ENCODE peak calls at places on chromosomes 7 and 10, in ten cellular contexts. T is IMR-90; O is CD4-positive, alpha-beta memory T cell; I is GM23338; A is BE2C; P is thoracic aorta; F is tibial nerve; D is fibroblast of lung; Q is PC-9; J is NT2/D1. M is an unnamed sample. For H3K4me1 and H3K27me3, the result is how much of the 10 kb centered on the place peaks cover.

GRCh38 chr10:95440756-95441546 is 120.2 kb downstream of the SORBS1 start:
- DNase-seq in T (no peak), O (peak), I (no peak), A (no peak), P (no peak), F (no peak), D (no peak), Q (no peak), J (no peak), M (no peak)

GRCh38 chr10:73039635-73040034 is 57.0 kb downstream of the P4HA1 start:
- DNase-seq in T (peak), O (no peak), I (no peak), A (no peak), P (no peak), F (no peak), D (peak), Q (no peak), J (no peak), M (no peak)

GRCh38 chr10:92829042-92829785 is 19.1 kb upstream of the EXOC6 start:
- DNase-seq in T (no peak), O (no peak), I (peak), A (peak), P (no peak), F (no peak), D (no peak), Q (no peak), J (no peak), M (no peak)

GRCh38 chr10:96614515-96614914 is 27.7 kb upstream of the TM9SF3 start:
- DNase-seq in T (peak), O (no peak), I (no peak), A (peak), P (no peak), F (no peak), D (peak), Q (peak), J (no peak), M (no peak)

GRCh38 chr10:114575417-114576131 is 82.5 kb downstream of the ABLIM1 start:
- DNase-seq in T (no peak), O (no peak), I (no peak), A (no peak), P (no peak), F (no peak), D (no peak), Q (no peak), J (no peak), M (no peak)

GRCh38 chr10:63268139-63268797 is 135.1 kb downstream of the NRBF2 start:
- DNase-seq in T (peak), O (no peak), I (peak), A (no peak), P (no peak), F (no peak), D (no peak), Q (no peak), J (no peak), M (no peak)

GRCh38 chr7:142438235-142438922 is 180.5 kb upstream of the PRSS58 start:
- DNase-seq in T (peak), O (peak), I (peak), A (peak), P (no peak), F (no peak), D (peak), Q (no peak), J (peak), M (peak)

GRCh38 chr7:92749327-92749730 is 87.0 kb downstream of the CDK6 start:
- DNase-seq in T (peak), O (no peak), I (no peak), A (no peak), P (no peak), F (no peak), D (peak), Q (no peak), J (no peak), M (no peak)

GRCh38 chr10:11279286-11279685 is 261.6 kb downstream of the CELF2 start:
- DNase-seq in T (no peak), O (no peak), I (no peak), A (no peak), P (no peak), F (no peak), D (no peak), Q (no peak), J (no peak), M (no peak)

GRCh38 chr10:45080321-45080720 is 79.6 kb downstream of the ZNF22 start:
- DNase-seq in T (no peak), O (no peak), I (no peak), A (no peak), P (no peak), F (no peak), D (no peak), Q (no peak), J (no peak), M (no peak)

GRCh38 chr10:4267084-4267774 is 482.2 kb upstream of the KLF6 start:
- DNase-seq in T (peak), O (no peak), I (no peak), A (no peak), P (no peak), F (no peak), D (peak), Q (no peak), J (no peak), M (no peak)

GRCh38 chr7:130921391-130922180 is 187.6 kb upstream of the KLF14 start:
- DNase-seq in T (peak), O (no peak), I (peak), A (peak), P (peak), F (peak), D (peak), Q (no peak), J (no peak), M (no peak)

GRCh38 chr10:110461088-110461487 is 36.6 kb upstream of the DUSP5 start:
- DNase-seq in T (no peak), O (no peak), I (no peak), A (no peak), P (no peak), F (no peak), D (no peak), Q (no peak), J (no peak), M (no peak)

GRCh38 chr10:133042061-133042460 is 45.7 kb upstream of the ADGRA1 start:
- DNase-seq in T (no peak), O (no peak), I (no peak), A (no peak), P (no peak), F (no peak), D (no peak), Q (no peak), J (no peak), M (no peak)

GRCh38 chr10:48604408-48605263 is at the start of gene ARHGAP22:
- DNase-seq in T (peak), O (no peak), I (peak), A (peak), P (peak), F (peak), D (peak), Q (peak), J (no peak), M (no peak)

GRCh38 chr7:92674379-92674778 is 84.2 kb upstream of the FAM133B start:
- DNase-seq in T (no peak), O (no peak), I (no peak), A (no peak), P (no peak), F (no peak), D (no peak), Q (no peak), J (no peak), M (no peak)

DNA sequence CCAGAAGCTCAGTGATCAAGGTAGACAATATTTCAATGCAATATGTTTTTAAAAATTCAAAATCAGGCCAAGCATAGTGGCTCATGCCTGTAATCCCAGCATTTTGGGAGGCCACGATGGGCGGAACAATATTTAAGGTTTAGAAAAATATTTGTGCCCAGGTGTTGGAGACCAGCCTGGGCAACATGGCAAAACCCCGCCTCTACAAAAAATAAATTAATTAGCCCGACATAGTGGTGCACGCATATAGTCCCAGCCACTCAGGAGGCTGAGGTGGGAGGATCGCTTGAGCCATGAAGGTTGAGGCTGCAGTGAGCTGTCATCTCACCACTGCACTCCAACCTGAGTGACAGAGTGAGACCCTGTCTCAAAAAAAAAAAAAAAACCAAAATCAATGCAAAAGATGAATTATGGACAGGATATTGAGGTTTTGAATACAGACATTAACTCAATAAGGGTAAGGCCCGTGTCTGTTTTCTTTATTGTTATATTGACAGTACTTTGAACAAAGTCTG is 913 bp upstream of the IFIT5 start:
- DNase-seq in T (no peak), O (no peak), I (no peak), A (no peak), P (no peak), F (no peak), D (no peak), Q (no peak), J (no peak), M (no peak)
- H3K4me3 ChIP-seq in T (no peak), O (peak), I (peak), A (peak), P (peak), F (peak), D (peak), Q (peak), J (no peak), M (peak)

GRCh38 chr10:62259998-62260397 is 8.6 kb downstream of the RTKN2 start:
- DNase-seq in T (no peak), O (no peak), I (no peak), A (no peak), P (no peak), F (no peak), D (no peak), Q (no peak), J (no peak), M (no peak)

GRCh38 chr10:62264126-62264525 is 4.5 kb downstream of the RTKN2 start:
- DNase-seq in T (no peak), O (no peak), I (no peak), A (no peak), P (no peak), F (no peak), D (no peak), Q (no peak), J (no peak), M (no peak)

GRCh38 chr10:62261666-62262065 is 7.0 kb downstream of the RTKN2 start:
- DNase-seq in T (peak), O (no peak), I (no peak), A (no peak), P (no peak), F (no peak), D (no peak), Q (no peak), J (no peak), M (no peak)

GRCh38 chr10:62259456-62259855 is 9.2 kb downstream of the RTKN2 start:
- DNase-seq in T (no peak), O (no peak), I (no peak), A (no peak), P (no peak), F (no peak), D (no peak), Q (no peak), J (no peak), M (no peak)

GRCh38 chr10:62258926-62259325 is 9.7 kb downstream of the RTKN2 start:
- DNase-seq in T (no peak), O (no peak), I (no peak), A (no peak), P (no peak), F (no peak), D (no peak), Q (no peak), J (no peak), M (no peak)
- H3K4me1 ChIP-seq in T (under half), O (under half), I (under half), A (under half), P (under half), F (under half), D (under half), Q (under half), J (under half), M (under half)

DNA sequence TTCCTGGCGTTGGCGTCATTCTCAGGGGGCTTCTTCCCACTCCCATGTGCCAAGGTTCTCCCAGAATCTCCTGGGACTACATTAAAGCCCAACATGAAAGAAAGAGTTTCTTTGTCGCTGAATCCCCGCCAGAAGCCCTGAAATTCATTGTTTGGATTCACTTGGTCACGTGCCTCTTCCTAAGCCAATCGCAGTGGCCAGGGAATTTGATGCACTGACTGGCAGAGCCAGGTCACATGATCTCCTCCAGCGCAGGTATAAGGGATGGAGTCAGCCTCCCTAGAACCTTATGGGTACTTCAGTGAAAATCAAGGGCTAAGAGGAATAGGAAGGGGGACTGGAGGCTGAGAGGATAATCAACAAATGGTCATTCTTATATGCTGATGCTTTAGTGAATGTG is 101.3 kb downstream of the RPS24 start:
- DNase-seq in T (no peak), O (no peak), I (peak), A (peak), P (no peak), F (no peak), D (no peak), Q (peak), J (no peak), M (no peak)
- H3K27me3 ChIP-seq in T (under half), O (under half), I (under half), A (under half), P (under half), F (under half), D (under half), Q (under half), J (under half), M (under half)

DNA sequence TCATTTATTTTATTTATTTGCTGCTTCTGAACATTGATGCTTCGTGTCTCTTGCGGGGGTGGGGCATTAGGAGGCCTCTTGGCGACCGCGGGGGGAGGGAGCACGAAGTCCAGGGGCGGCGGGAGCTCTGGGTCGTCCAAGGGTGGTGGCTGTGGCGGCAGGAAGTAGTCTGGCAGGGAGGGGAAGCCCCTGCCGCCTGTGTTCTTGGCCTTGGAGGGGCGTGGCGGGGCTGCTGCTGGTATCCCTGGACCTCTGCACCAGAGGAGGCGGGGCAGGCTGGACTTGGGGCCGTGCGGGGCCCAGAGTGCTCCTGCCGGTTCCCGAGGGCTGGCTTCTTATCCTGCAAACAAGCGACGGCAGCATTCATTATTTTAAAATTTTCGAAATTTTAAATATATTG is 70.5 kb upstream of the ABI1 start:
- DNase-seq in T (no peak), O (no peak), I (peak), A (no peak), P (no peak), F (no peak), D (no peak), Q (no peak), J (no peak), M (no peak)
- H3K4me3 ChIP-seq in T (no peak), O (no peak), I (peak), A (no peak), P (peak), F (peak), D (peak), Q (no peak), J (no peak), M (no peak)

DNA sequence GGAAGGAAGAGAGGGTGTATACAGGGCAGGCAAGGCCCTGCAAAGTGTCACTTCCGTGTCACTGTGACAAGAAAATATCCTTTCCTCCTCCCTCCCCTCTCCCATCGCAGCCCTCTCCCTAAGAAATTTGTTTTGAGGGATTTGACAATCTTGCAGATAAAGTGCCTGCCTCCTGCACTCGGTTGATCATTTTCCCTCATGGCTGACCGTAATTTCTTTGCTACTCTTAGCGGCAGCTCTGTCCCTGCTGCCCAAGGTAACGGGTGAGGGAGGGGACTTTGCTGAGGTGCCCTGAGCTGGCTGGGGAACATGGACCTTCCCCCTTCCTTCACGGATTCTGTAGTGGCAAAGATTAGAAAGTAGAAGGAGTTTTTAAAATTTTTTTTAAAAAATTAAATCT is 179.1 kb downstream of the TCF7L2 start:
- DNase-seq in T (no peak), O (no peak), I (no peak), A (no peak), P (no peak), F (no peak), D (no peak), Q (no peak), J (no peak), M (no peak)
- H3K4me1 ChIP-seq in T (under half), O (under half), I (half or more), A (under half), P (under half), F (under half), D (under half), Q (under half), J (under half), M (under half)

GRCh38 chr7:27164381-27165088 is 802 bp downstream of the HOXA9 start:
- DNase-seq in T (no peak), O (no peak), I (peak), A (no peak), P (no peak), F (no peak), D (no peak), Q (no peak), J (no peak), M (peak)
- H3K27me3 ChIP-seq in T (half or more), O (half or more), I (half or more), A (half or more), P (under half), F (half or more), D (half or more), Q (under half), J (half or more), M (under half)

GRCh38 chr7:40763319-40764287 is 628.8 kb downstream of the SUGCT start:
- DNase-seq in T (peak), O (no peak), I (no peak), A (no peak), P (no peak), F (no peak), D (peak), Q (no peak), J (no peak), M (no peak)
- H3K4me3 ChIP-seq in T (peak), O (no peak), I (no peak), A (no peak), P (peak), F (no peak), D (peak), Q (no peak), J (no peak), M (no peak)

DNA sequence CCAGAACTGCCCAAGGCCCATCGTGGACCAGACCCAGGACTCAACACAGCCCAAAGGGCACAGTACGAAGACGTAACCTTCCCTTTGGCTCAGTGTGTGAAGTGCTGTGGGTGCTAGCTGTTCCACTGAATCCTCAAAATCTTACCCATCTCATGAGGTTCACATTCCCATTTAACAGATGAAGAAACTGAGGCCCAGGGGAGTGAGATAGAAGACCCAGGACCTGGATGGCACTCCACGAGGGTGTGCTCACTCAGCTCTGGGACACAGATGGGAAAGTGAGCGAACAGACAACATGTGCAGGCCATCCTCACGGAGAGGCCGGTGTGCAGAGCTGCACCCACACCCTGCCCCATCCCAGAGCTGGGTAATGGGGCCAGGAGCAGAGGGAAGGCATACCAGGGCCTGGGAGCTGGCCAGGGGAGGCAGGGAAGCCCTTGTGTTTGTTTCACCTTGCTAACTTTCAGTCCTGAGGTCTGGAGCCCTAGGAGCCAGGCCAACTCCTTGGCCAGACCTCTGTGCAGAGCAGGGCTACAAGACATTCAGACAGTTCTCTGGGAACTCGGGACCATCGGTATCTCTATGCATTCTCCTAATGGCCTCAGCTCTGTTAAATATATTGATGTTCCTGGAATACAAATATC is 100.3 kb upstream of the ZMIZ1 start:
- DNase-seq in T (no peak), O (no peak), I (no peak), A (no peak), P (no peak), F (no peak), D (no peak), Q (no peak), J (no peak), M (no peak)
- H3K4me1 ChIP-seq in T (under half), O (under half), I (under half), A (under half), P (under half), F (under half), D (under half), Q (under half), J (under half), M (under half)

GRCh38 chr7:157735826-157736225 is 399.0 kb downstream of the DNAJB6 start:
- DNase-seq in T (no peak), O (no peak), I (no peak), A (no peak), P (no peak), F (no peak), D (no peak), Q (no peak), J (no peak), M (no peak)
- H3K27me3 ChIP-seq in T (under half), O (under half), I (under half), A (under half), P (under half), F (under half), D (under half), Q (half or more), J (under half), M (under half)

GRCh38 chr7:29087840-29088169 is 58.5 kb downstream of the CPVL start:
- DNase-seq in T (no peak), O (no peak), I (no peak), A (no peak), P (no peak), F (no peak), D (no peak), Q (no peak), J (no peak), M (no peak)

GRCh38 chr7:29086545-29086944 is 59.8 kb downstream of the CPVL start:
- DNase-seq in T (no peak), O (no peak), I (no peak), A (no peak), P (no peak), F (no peak), D (no peak), Q (no peak), J (no peak), M (no peak)

GRCh38 chr7:29091121-29091601 is 55.2 kb downstream of the CPVL start:
- DNase-seq in T (no peak), O (no peak), I (peak), A (no peak), P (no peak), F (no peak), D (peak), Q (no peak), J (peak), M (no peak)

GRCh38 chr7:29095666-29096560 is 50.4 kb downstream of the CPVL start:
- DNase-seq in T (no peak), O (no peak), I (no peak), A (no peak), P (no peak), F (no peak), D (peak), Q (no peak), J (no peak), M (no peak)

GRCh38 chr7:29091722-29092121 is 54.6 kb downstream of the CPVL start:
- DNase-seq in T (no peak), O (no peak), I (peak), A (no peak), P (no peak), F (no peak), D (peak), Q (no peak), J (no peak), M (no peak)
- H3K4me3 ChIP-seq in T (peak), O (peak), I (no peak), A (no peak), P (peak), F (peak), D (peak), Q (no peak), J (no peak), M (no peak)